ENCODE peak calls at places on chromosome X, in seven cellular contexts. M, G, W, V, F, U and C are unnamed samples.

GRCh38 chrX:9293051-9293496 is 171.8 kb upstream of the TBL1X start:
- DNase-seq in U (no peak), G (peak), W (no peak), V (no peak), M (no peak), F (no peak), C (no peak)

GRCh38 chrX:74535633-74536141 is 78.7 kb downstream of the RLIM start:
- DNase-seq in F (no peak), U (peak), G (peak), M (peak), V (no peak), W (peak), C (peak)

GRCh38 chrX:130055103-130055502 is 55.2 kb downstream of the ELF4 start:
- DNase-seq in V (no peak), G (no peak), W (no peak), F (no peak), M (peak), U (peak), C (no peak)

GRCh38 chrX:152635941-152636340 is 1.8 kb upstream of the GABRQ start:
- DNase-seq in M (peak), V (no peak), F (no peak), U (peak), W (no peak), G (peak), C (peak)

GRCh38 chrX:2696698-2697215 is 5.7 kb downstream of the CD99 start:
- DNase-seq in M (peak), F (peak), U (peak), G (no peak), V (no peak), W (peak), C (peak)

GRCh38 chrX:48896611-48897011 is 957 bp downstream of the TIMM17B start:
- DNase-seq in W (no peak), G (peak), M (peak), F (no peak), U (peak), V (no peak), C (peak)

GRCh38 chrX:45070116-45071007 is 130.3 kb downstream of the DIPK2B start:
- DNase-seq in V (no peak), F (peak), M (peak), W (no peak), U (peak), G (peak), C (peak)

GRCh38 chrX:124963717-124964116 is 356.0 kb upstream of the TEX13C start:
- DNase-seq in V (no peak), F (no peak), M (no peak), W (no peak), U (no peak), G (no peak), C (no peak)

GRCh38 chrX:139078342-139078741 is 366.8 kb upstream of the FGF13 start:
- DNase-seq in W (no peak), F (no peak), V (no peak), U (no peak), M (no peak), G (no peak), C (no peak)

GRCh38 chrX:104195489-104196084 is 29.3 kb downstream of the FAM199X start:
- DNase-seq in M (peak), V (no peak), U (peak), F (no peak), W (no peak), G (peak), C (peak)

GRCh38 chrX:17242470-17242869 is 132.5 kb upstream of the NHS start:
- DNase-seq in G (peak), M (peak), U (peak), V (no peak), W (no peak), F (no peak), C (peak)

GRCh38 chrX:153857348-153857903 is 27.1 kb upstream of the PDZD4 start:
- DNase-seq in F (no peak), W (no peak), V (no peak), G (no peak), M (no peak), U (no peak), C (no peak)

GRCh38 chrX:74286950-74287349 is 17.0 kb upstream of the ZCCHC13 start:
- DNase-seq in G (no peak), U (peak), M (peak), V (no peak), W (no peak), F (no peak), C (no peak)

GRCh38 chrX:104852241-104852640 is 286.2 kb downstream of the IL1RAPL2 start:
- DNase-seq in G (no peak), M (no peak), W (no peak), F (no peak), U (no peak), V (no peak), C (no peak)

GRCh38 chrX:136047969-136048368 is 62.7 kb downstream of the SLC9A6 start:
- DNase-seq in M (peak), W (no peak), G (no peak), U (peak), F (no peak), V (no peak), C (no peak)

GRCh38 chrX:70525733-70526132 is 81.1 kb downstream of the DLG3 start:
- DNase-seq in V (no peak), F (no peak), U (no peak), M (no peak), W (no peak), G (no peak), C (no peak)